ENCODE peak calls at places on chromosomes 6 and 20, in nine cellular contexts. D is endothelial cell of umbilical vein, F is osteocyte, P is coronary artery, C is HFFc6, G is progenitor cell of endocrine pancreas, E is WTC11, T is foreskin keratinocyte, B is GM23338. S is an unnamed sample.

GRCh38 chr6:84416043-84416657 is 188.7 kb upstream of the CEP162 start:
- DNase-seq in D (no peak), F (no peak), P (no peak), C (no peak), G (no peak), E (no peak), T (no peak), B (no peak), S (no peak)

GRCh38 chr6:116553451-116553850 is at the start of gene CALHM4:
- DNase-seq in D (no peak), F (no peak), P (no peak), C (no peak), G (no peak), E (no peak), T (no peak), B (no peak), S (no peak)

GRCh38 chr20:14189794-14190402 is 147.5 kb downstream of the FLRT3 start:
- DNase-seq in D (peak; percentile 36), F (no peak), P (no peak), C (peak; percentile 19), G (no peak), E (no peak), T (peak; percentile 9), B (peak; percentile 22), S (no peak)

GRCh38 chr20:37562695-37563480 is 35.2 kb upstream of the BLCAP start:
- DNase-seq in D (no peak), F (peak; percentile 51), P (no peak), C (no peak), G (no peak), E (no peak), T (no peak), B (no peak), S (no peak)

GRCh38 chr6:27288136-27289044 is 23.7 kb downstream of the POM121L2 start:
- DNase-seq in D (no peak), F (no peak), P (no peak), C (no peak), G (no peak), E (peak; percentile 68), T (no peak), B (peak; percentile 78), S (no peak)

GRCh38 chr6:167663784-167664432 is 162.8 kb upstream of the AFDN start:
- DNase-seq in D (no peak), F (no peak), P (no peak), C (no peak), G (no peak), E (no peak), T (no peak), B (no peak), S (no peak)

GRCh38 chr6:48111143-48111506 is at the start of gene PTCHD4:
- DNase-seq in D (peak; percentile 88), F (no peak), P (no peak), C (peak; percentile 9), G (no peak), E (peak; percentile 21), T (peak; percentile 94), B (peak; percentile 59), S (no peak)

GRCh38 chr20:19688031-19688806 is 69.8 kb upstream of the RIN2 start:
- DNase-seq in D (peak; percentile 60), F (peak; percentile 90), P (peak; percentile 84), C (peak; percentile 97), G (peak; percentile 21), E (peak; percentile 69), T (peak; percentile 78), B (peak; percentile 77), S (peak; percentile 60)

GRCh38 chr6:1179571-1180459 is 132.1 kb upstream of the FOXQ1 start:
- DNase-seq in D (no peak), F (no peak), P (no peak), C (no peak), G (no peak), E (no peak), T (no peak), B (no peak), S (no peak)

GRCh38 chr6:142286088-142286409 is 15.8 kb upstream of the ADGRG6 start:
- DNase-seq in D (no peak), F (no peak), P (no peak), C (no peak), G (no peak), E (no peak), T (no peak), B (no peak), S (no peak)

GRCh38 chr6:14722001-14722567 is 523.8 kb upstream of the JARID2 start:
- DNase-seq in D (no peak), F (no peak), P (no peak), C (no peak), G (no peak), E (no peak), T (no peak), B (no peak), S (no peak)

GRCh38 chr20:56653221-56653620 is 24.1 kb downstream of the TFAP2C start:
- DNase-seq in D (no peak), F (no peak), P (no peak), C (peak; percentile 9), G (no peak), E (no peak), T (no peak), B (no peak), S (no peak)

GRCh38 chr6:155485756-155486155 is 30.1 kb upstream of the NOX3 start:
- DNase-seq in D (no peak), F (no peak), P (no peak), C (no peak), G (no peak), E (no peak), T (no peak), B (no peak), S (no peak)

GRCh38 chr6:19368511-19368910 is 468.7 kb upstream of the ID4 start:
- DNase-seq in D (no peak), F (no peak), P (no peak), C (peak; percentile 48), G (no peak), E (no peak), T (no peak), B (no peak), S (no peak)

GRCh38 chr20:32823078-32823477 is 3.3 kb downstream of the MAPRE1 start:
- DNase-seq in D (no peak), F (no peak), P (no peak), C (peak; percentile 86), G (no peak), E (no peak), T (peak; percentile 13), B (no peak), S (peak; percentile 59)

GRCh38 chr6:53062369-53062639 is 2.9 kb upstream of the FBXO9 start:
- DNase-seq in D (no peak), F (no peak), P (no peak), C (no peak), G (no peak), E (no peak), T (no peak), B (no peak), S (no peak)

GRCh38 chr6:32113386-32114352 is 4.5 kb upstream of the TNXB start:
- DNase-seq in D (no peak), F (peak; percentile 92), P (peak; percentile 97), C (peak; percentile 99), G (no peak), E (peak; percentile 70), T (no peak), B (peak; percentile 91), S (no peak)

GRCh38 chr6:131225959-131226358 is 90.7 kb downstream of the AKAP7 start:
- DNase-seq in D (no peak), F (no peak), P (no peak), C (no peak), G (no peak), E (no peak), T (no peak), B (no peak), S (no peak)

GRCh38 chr6:87645080-87645479 is 55.1 kb downstream of the ORC3 start:
- DNase-seq in D (no peak), F (no peak), P (no peak), C (no peak), G (no peak), E (no peak), T (no peak), B (no peak), S (no peak)

GRCh38 chr20:41408986-41409385 is 42.4 kb upstream of the EMILIN3 start:
- DNase-seq in D (peak; percentile 21), F (no peak), P (no peak), C (no peak), G (no peak), E (no peak), T (no peak), B (no peak), S (no peak)

GRCh38 chr6:107411161-107411560 is 48.2 kb downstream of the PDSS2 start:
- DNase-seq in D (no peak), F (no peak), P (no peak), C (no peak), G (no peak), E (no peak), T (no peak), B (no peak), S (no peak)
- TF ChIP-seq CTCF in D (no peak), F (no peak), P (no peak), C (no peak), G (no peak), E (no peak), T (no peak), B (no peak), S (no peak)

GRCh38 chr6:96394727-96395126 is 126.9 kb upstream of the UFL1 start:
- DNase-seq in D (no peak), F (no peak), P (no peak), C (no peak), G (no peak), E (no peak), T (no peak), B (peak; percentile 15), S (no peak)
- TF ChIP-seq CTCF in D (no peak), F (peak; percentile 24), P (no peak), C (no peak), G (peak; percentile 30), E (no peak), T (no peak), B (peak; percentile 56), S (no peak)

GRCh38 chr6:138945354-138945753 is 42.7 kb downstream of the REPS1 start:
- DNase-seq in D (no peak), F (no peak), P (no peak), C (no peak), G (no peak), E (no peak), T (no peak), B (peak; percentile 70), S (no peak)
- TF ChIP-seq CTCF in D (no peak), F (no peak), P (no peak), C (peak; percentile 50), G (peak; percentile 34), E (peak; percentile 23), T (peak; percentile 23), B (peak; percentile 47), S (no peak)

DNA sequence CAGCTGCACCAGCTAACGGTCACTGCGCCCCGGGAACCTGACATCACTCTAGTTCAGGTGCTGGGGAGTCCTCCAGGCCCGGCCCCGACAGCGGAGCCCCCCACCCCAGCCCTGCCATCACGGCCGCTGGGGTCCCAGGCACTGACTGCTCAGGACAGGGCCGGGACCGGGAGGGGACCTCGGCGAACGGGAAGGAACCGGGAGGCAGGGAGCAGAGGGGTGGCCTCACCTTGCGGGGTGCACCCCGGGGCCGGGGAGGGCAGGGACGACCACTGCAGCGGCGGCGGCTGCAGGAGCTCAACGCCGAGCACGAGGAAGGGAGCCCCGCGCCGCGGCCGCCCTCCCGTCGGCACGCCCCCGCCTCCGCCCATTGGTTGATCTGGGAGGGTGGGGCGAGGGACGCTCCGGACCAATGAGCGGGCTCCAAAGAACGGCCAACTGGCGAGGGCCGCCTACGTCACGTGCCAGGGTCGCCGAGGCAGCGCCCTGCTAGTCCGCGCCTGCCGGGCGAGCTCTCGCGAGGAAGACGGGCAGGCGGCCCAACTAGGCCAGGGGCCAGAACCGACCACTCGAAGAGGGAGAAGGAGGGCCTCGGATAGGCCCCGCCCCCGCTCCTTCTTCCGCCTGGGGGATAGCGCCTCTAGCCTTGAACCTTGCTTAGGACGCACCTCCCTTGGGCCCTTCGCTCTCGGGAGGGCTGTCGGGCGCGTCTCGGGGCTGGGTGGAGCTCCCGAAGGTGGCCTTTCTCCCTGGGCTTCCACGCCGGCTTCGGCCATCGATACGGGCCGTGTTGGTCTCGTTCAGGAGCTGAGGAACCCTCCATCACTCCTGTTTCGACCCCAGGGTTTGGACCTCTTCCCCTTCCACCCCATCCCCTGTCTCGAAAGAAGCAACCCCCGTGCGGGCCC is at the start of gene ADISSP:
- DNase-seq in D (peak; percentile 98), F (peak; percentile 100), P (peak; percentile 99), C (peak; percentile 98), G (peak; percentile 94), E (peak; percentile 99), T (peak; percentile 89), B (peak; percentile 99), S (peak; percentile 97)
- TF ChIP-seq CTCF in D (no peak), F (no peak), P (no peak), C (no peak), G (peak; percentile 13), E (no peak), T (peak; percentile 43), B (peak; percentile 32), S (no peak)

S was measured in CD14-positive monocyte.